ENCODE peak calls at places on chromosome 3, in eight cellular contexts. B is GM23338, M is upper lobe of left lung, E is GM12878, F is stomach, Z is GM12892, O is HCT116, P is sigmoid colon. K is an unnamed sample.

GRCh38 chr3:18657858-18658820 is 233.0 kb upstream of the SATB1 start:
- DNase-seq in B (no peak), M (no peak), E (no peak), F (no peak), Z (no peak), O (no peak), P (no peak), K (no peak)

GRCh38 chr3:189369636-189370035 is 197.9 kb downstream of the TPRG1 start:
- DNase-seq in B (no peak), M (no peak), E (no peak), F (no peak), Z (no peak), O (no peak), P (no peak), K (no peak)

GRCh38 chr3:30282052-30282708 is 324.2 kb upstream of the TGFBR2 start:
- DNase-seq in B (peak; percentile 76), M (no peak), E (no peak), F (no peak), Z (no peak), O (peak; percentile 91), P (no peak), K (no peak)

GRCh38 chr3:51799879-51800757 is 21.1 kb upstream of the IQCF6 start:
- DNase-seq in B (peak; percentile 86), M (no peak), E (peak; percentile 5), F (no peak), Z (no peak), O (peak; percentile 55), P (no peak), K (no peak)

GRCh38 chr3:150068440-150069157 is 97.9 kb upstream of the PFN2 start:
- DNase-seq in B (no peak), M (no peak), E (no peak), F (no peak), Z (no peak), O (no peak), P (no peak), K (no peak)

GRCh38 chr3:40741729-40742128 is 217.0 kb downstream of the ZNF621 start:
- DNase-seq in B (no peak), M (no peak), E (no peak), F (no peak), Z (no peak), O (no peak), P (peak; percentile 82), K (no peak)

GRCh38 chr3:87082806-87083440 is 92.0 kb upstream of the VGLL3 start:
- DNase-seq in B (peak; percentile 88), M (no peak), E (no peak), F (no peak), Z (no peak), O (peak; percentile 52), P (no peak), K (peak; percentile 8)

GRCh38 chr3:46999516-47000197 is 20.2 kb downstream of the NBEAL2 start:
- DNase-seq in B (no peak), M (no peak), E (no peak), F (no peak), Z (no peak), O (no peak), P (no peak), K (peak; percentile 20)

GRCh38 chr3:197809356-197810020 is 18.4 kb downstream of the LRCH3 start:
- DNase-seq in B (no peak), M (no peak), E (no peak), F (no peak), Z (no peak), O (no peak), P (no peak), K (no peak)

GRCh38 chr3:154571827-154572226 is 141.8 kb upstream of the GPR149 start:
- DNase-seq in B (no peak), M (no peak), E (no peak), F (no peak), Z (no peak), O (no peak), P (no peak), K (no peak)

GRCh38 chr3:188788621-188789081 is 383.1 kb upstream of the TPRG1 start:
- DNase-seq in B (no peak), M (no peak), E (no peak), F (no peak), Z (no peak), O (no peak), P (no peak), K (no peak)

GRCh38 chr3:11642455-11643162 is 1.1 kb downstream of the VGLL4 start:
- DNase-seq in B (peak; percentile 68), M (peak; percentile 77), E (peak; percentile 73), F (peak; percentile 58), Z (peak; percentile 44), O (peak; percentile 16), P (peak; percentile 90), K (no peak)

GRCh38 chr3:194592798-194593752 is 40.1 kb downstream of the TMEM44 start:
- DNase-seq in B (no peak), M (no peak), E (no peak), F (peak; percentile 29), Z (no peak), O (peak; percentile 91), P (no peak), K (no peak)

GRCh38 chr3:13501527-13501926 is 21.4 kb downstream of the HDAC11 start:
- DNase-seq in B (no peak), M (no peak), E (no peak), F (no peak), Z (no peak), O (no peak), P (no peak), K (no peak)

GRCh38 chr3:160953681-160954080 is 151.5 kb downstream of the B3GALNT1 start:
- DNase-seq in B (no peak), M (no peak), E (no peak), F (no peak), Z (no peak), O (no peak), P (no peak), K (no peak)

GRCh38 chr3:112605285-112605684 is 35.7 kb downstream of the CCDC80 start:
- DNase-seq in B (peak; percentile 55), M (no peak), E (no peak), F (no peak), Z (no peak), O (no peak), P (no peak), K (no peak)

DNA sequence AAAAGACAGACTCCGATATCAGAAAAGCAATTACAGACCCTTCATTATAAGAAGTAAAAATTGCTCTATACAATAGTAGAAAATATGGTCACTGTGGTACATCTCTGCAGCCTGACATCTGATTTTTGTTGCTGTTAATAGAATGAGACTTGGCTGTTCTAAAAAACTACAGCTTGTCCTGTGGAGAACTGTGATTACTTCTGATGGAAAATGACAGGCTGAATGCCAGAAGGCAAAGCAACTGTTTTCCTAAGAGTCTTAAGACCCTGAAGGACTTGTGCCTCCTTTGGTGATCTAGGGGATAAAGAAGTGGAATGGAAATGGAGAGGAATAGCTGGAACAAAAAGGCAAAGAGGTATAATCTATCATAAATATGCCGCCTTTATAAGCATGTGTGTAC is 314.9 kb downstream of the BCHE start:
- DNase-seq in B (peak; percentile 16), M (no peak), E (no peak), F (no peak), Z (no peak), O (no peak), P (no peak), K (no peak)
- TF ChIP-seq POLR2AphosphoS5 in B (no peak), M (no peak), E (no peak), F (no peak), Z (no peak), O (no peak), P (no peak), K (no peak)

GRCh38 chr3:144034715-144035114 is 63.1 kb downstream of the DIPK2A start:
- DNase-seq in B (no peak), M (no peak), E (no peak), F (no peak), Z (no peak), O (no peak), P (no peak), K (no peak)
- TF ChIP-seq POLR2AphosphoS5 in B (no peak), M (no peak), E (no peak), F (no peak), Z (no peak), O (no peak), P (no peak), K (no peak)

GRCh38 chr3:32850636-32851035 is 32.8 kb downstream of the TRIM71 start:
- DNase-seq in B (no peak), M (no peak), E (no peak), F (no peak), Z (no peak), O (no peak), P (no peak), K (no peak)

GRCh38 chr3:32852146-32852545 is 34.3 kb downstream of the TRIM71 start:
- DNase-seq in B (no peak), M (no peak), E (no peak), F (no peak), Z (no peak), O (no peak), P (no peak), K (no peak)

GRCh38 chr3:32848215-32848614 is 30.4 kb downstream of the TRIM71 start:
- DNase-seq in B (no peak), M (no peak), E (no peak), F (no peak), Z (no peak), O (no peak), P (no peak), K (no peak)

GRCh38 chr3:32847520-32847919 is 29.7 kb downstream of the TRIM71 start:
- DNase-seq in B (no peak), M (no peak), E (no peak), F (no peak), Z (no peak), O (no peak), P (no peak), K (no peak)

DNA sequence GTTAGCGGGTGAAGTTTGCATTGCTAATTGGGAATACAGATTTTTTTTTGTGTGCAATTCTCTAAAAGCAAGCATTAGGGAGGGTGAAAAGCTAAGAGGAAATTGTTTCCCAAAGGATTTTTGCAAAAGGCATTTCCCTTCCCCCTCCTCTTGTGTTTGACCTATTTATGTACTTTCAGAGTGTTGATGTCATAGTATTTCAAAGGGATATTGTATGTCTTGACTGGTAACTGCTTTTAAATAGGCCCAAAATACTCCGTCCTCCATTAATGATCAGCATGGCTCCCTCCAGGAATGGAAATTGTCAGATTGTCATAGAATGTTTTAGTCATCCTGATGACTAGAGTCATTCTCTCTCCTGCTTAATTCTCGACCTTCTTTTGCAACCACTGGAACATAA is 32.4 kb downstream of the TRIM71 start:
- DNase-seq in B (no peak), M (no peak), E (no peak), F (no peak), Z (no peak), O (no peak), P (no peak), K (no peak)
- TF ChIP-seq POLR2AphosphoS5 in B (no peak), M (no peak), E (no peak), F (no peak), Z (no peak), O (no peak), P (no peak), K (no peak)

DNA sequence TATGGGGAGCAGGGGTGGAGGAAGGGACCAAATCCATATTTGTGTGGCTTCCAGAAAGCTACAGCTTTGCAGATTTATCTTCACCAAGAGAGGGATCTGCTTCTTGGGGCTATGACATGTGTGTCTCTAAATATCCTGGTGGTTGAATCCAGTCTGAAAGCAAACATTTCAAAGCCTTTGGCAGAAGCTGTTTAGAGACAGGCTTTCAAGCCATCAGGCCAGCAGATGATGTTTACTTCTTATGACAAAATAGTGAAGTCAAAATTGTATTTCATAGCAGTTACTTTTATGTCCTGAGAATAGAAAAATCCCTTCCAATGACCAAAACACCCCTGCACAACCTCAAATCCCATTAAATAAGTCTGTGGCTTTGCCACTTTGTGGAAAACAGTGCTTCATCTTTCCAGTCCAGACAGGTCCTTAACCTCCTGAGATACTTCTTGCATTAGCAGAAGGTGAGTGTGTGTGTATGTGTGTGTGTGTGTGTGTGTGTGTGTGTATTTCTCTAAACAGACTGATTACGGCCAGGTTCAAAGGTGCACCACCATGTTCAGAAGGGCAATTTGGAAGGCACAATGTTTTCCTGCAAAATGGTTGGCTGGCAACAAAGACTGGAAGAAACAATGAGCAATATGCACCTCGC is 191.4 kb upstream of the LRIG1 start:
- DNase-seq in B (no peak), M (no peak), E (no peak), F (no peak), Z (no peak), O (no peak), P (no peak), K (no peak)
- TF ChIP-seq POLR2AphosphoS5 in B (no peak), M (no peak), E (no peak), F (no peak), Z (no peak), O (no peak), P (peak; percentile 89), K (no peak)

K was measured in GM12891.